ENCODE peak calls at places on chromosomes 16 and 17, in seven cellular contexts. P is HTR-8/SVneo; W is stimulated activated naive CD4-positive, alpha-beta T cell treated with Interleukin-2 at 50 U/mL for 16 hours; E is naive thymus-derived CD8-positive, alpha-beta T cell; C is activated T-cell treated with anti-CD3 and anti-CD28 coated beads, Interleukin-2, amount 50 U/mL, for 1 hour; T is smooth muscle cell of the brain vasculature; Z is endothelial cell of umbilical vein. R is an unnamed sample.
A peak's percentile ranks its signal among the peaks of the same experiment; 100 is the strongest.

GRCh38 chr16:17392127-17392856 is 78.5 kb downstream of the XYLT1 start:
- DNase-seq in P (no peak), W (no peak), E (no peak), C (no peak), T (no peak), Z (no peak), R (no peak)

GRCh38 chr17:40485851-40486512 is 15.4 kb downstream of the TNS4 start:
- DNase-seq in P (peak; percentile 98), W (no peak), E (no peak), C (peak; percentile 40), T (peak; percentile 99), Z (no peak), R (no peak)

GRCh38 chr16:17155480-17155879 is 315.3 kb downstream of the XYLT1 start:
- DNase-seq in P (no peak), W (no peak), E (no peak), C (no peak), T (no peak), Z (no peak), R (no peak)

GRCh38 chr17:14859521-14859920 is 405.6 kb downstream of the PMP22 start:
- DNase-seq in P (peak; percentile 30), W (no peak), E (no peak), C (no peak), T (no peak), Z (no peak), R (no peak)

GRCh38 chr16:46908540-46909372 is 24.6 kb downstream of the GPT2 start:
- DNase-seq in P (peak; percentile 59), W (peak; percentile 44), E (peak; percentile 57), C (peak; percentile 56), T (peak; percentile 55), Z (peak; percentile 66), R (peak; percentile 33)

GRCh38 chr17:28972437-28972836 is 21.1 kb upstream of the PHF12 start:
- DNase-seq in P (no peak), W (no peak), E (no peak), C (no peak), T (no peak), Z (no peak), R (no peak)

GRCh38 chr16:11780988-11781680 is 15.9 kb downstream of the ZC3H7A start:
- DNase-seq in P (no peak), W (no peak), E (no peak), C (no peak), T (no peak), Z (no peak), R (no peak)

GRCh38 chr17:48497103-48497502 is 33.7 kb downstream of the HOXB1 start:
- DNase-seq in P (peak; percentile 61), W (no peak), E (no peak), C (no peak), T (no peak), Z (peak; percentile 28), R (no peak)

GRCh38 chr16:76197925-76198324 is 79.3 kb upstream of the CNTNAP4 start:
- DNase-seq in P (no peak), W (no peak), E (no peak), C (no peak), T (no peak), Z (no peak), R (no peak)

GRCh38 chr17:5424909-5425308 is 4.9 kb downstream of the RPAIN start:
- DNase-seq in P (no peak), W (no peak), E (no peak), C (no peak), T (no peak), Z (no peak), R (no peak)

GRCh38 chr17:37111329-37111728 is 162.6 kb downstream of the AATF start:
- DNase-seq in P (no peak), W (no peak), E (no peak), C (no peak), T (no peak), Z (no peak), R (peak; percentile 29)

GRCh38 chr17:59377410-59377809 is 46.0 kb downstream of the YPEL2 start:
- DNase-seq in P (no peak), W (no peak), E (no peak), C (no peak), T (no peak), Z (peak; percentile 94), R (no peak)

GRCh38 chr17:35684046-35684802 is 47.2 kb upstream of the RASL10B start:
- DNase-seq in P (no peak), W (no peak), E (no peak), C (no peak), T (no peak), Z (peak; percentile 6), R (no peak)

R was measured in nucleus accumbens.